ENCODE peak calls at places on chromosomes 13 and 19, in eight cellular contexts. A is endothelial cell; H is AG04450; Y is NCI-H1436; C is fibroblast of lung; U is body of pancreas; I is stimulated activated CD4-positive, alpha-beta T cell treated with anti-CD3 and anti-CD28 coated beads, TNF-alpha, amount 100 ng/mL, for 4 hours; F is NCI-H345. S is an unnamed sample.

GRCh38 chr19:17332677-17333581 is 1.7 kb downstream of the ANO8 start:
- DNase-seq in F (peak), I (no peak), U (peak), A (no peak), Y (peak), H (no peak), C (peak), S (peak)

GRCh38 chr19:3105641-3106508 is 11.7 kb downstream of the GNA11 start:
- DNase-seq in U (no peak), H (no peak), Y (no peak), I (no peak), C (no peak), A (no peak), F (no peak), S (no peak)

GRCh38 chr19:15672580-15673175 is at the start of gene CYP4F12:
- DNase-seq in A (no peak), I (no peak), U (peak), C (no peak), H (no peak), Y (no peak), F (no peak), S (peak)

GRCh38 chr13:27583645-27584044 is 36.7 kb downstream of the LNX2 start:
- DNase-seq in I (no peak), A (no peak), U (no peak), F (no peak), Y (no peak), H (no peak), C (peak), S (no peak)

GRCh38 chr13:66407159-66407558 is 823.0 kb downstream of the PCDH9 start:
- DNase-seq in I (no peak), F (no peak), Y (no peak), U (no peak), A (no peak), C (peak), H (no peak), S (no peak)

GRCh38 chr19:39924389-39924788 is 10.0 kb downstream of the FCGBP start:
- DNase-seq in A (no peak), I (no peak), H (no peak), Y (no peak), F (no peak), U (no peak), C (no peak), S (no peak)

GRCh38 chr19:43759515-43759914 is 4.8 kb upstream of the SMG9 start:
- DNase-seq in I (no peak), Y (peak), H (no peak), U (no peak), A (no peak), F (no peak), C (peak), S (no peak)

GRCh38 chr19:14127929-14128509 is 8.4 kb downstream of the ASF1B start:
- DNase-seq in I (no peak), Y (no peak), A (no peak), H (no peak), U (peak), C (no peak), F (no peak), S (no peak)

GRCh38 chr19:4988770-4989251 is 19.9 kb downstream of the KDM4B start:
- DNase-seq in Y (no peak), F (no peak), I (no peak), A (no peak), C (peak), U (no peak), H (peak), S (no peak)

GRCh38 chr13:28820099-28821051 is at the start of gene MTUS2:
- DNase-seq in A (peak), Y (no peak), H (no peak), F (peak), C (no peak), U (peak), I (peak), S (peak)

GRCh38 chr19:17985037-17985818 is 18.3 kb downstream of the KCNN1 start:
- DNase-seq in C (no peak), A (no peak), F (no peak), U (no peak), I (no peak), H (no peak), Y (no peak), S (no peak)

GRCh38 chr13:46211116-46211515 is 612 bp upstream of the LRRC63 start:
- DNase-seq in H (no peak), C (peak), I (no peak), Y (no peak), U (no peak), F (peak), A (no peak), S (peak)

GRCh38 chr19:23822735-23823134 is 64.0 kb upstream of the ZNF681 start:
- DNase-seq in I (no peak), H (no peak), Y (no peak), U (no peak), A (no peak), F (no peak), C (no peak), S (no peak)

GRCh38 chr13:107331359-107331758 is 763.4 kb upstream of the ARGLU1 start:
- DNase-seq in Y (no peak), A (no peak), H (no peak), U (no peak), F (no peak), I (no peak), C (no peak), S (no peak)

GRCh38 chr19:11090264-11091032 is 1.2 kb downstream of the LDLR start:
- DNase-seq in U (peak), C (peak), F (peak), I (peak), A (peak), H (peak), Y (peak), S (peak)

GRCh38 chr19:35309481-35310279 is 17.7 kb downstream of the MAG start:
- DNase-seq in A (no peak), H (no peak), U (peak), Y (no peak), F (no peak), I (no peak), C (peak), S (no peak)

GRCh38 chr19:5154129-5154798 is 185.4 kb downstream of the KDM4B start:
- DNase-seq in Y (no peak), H (no peak), I (no peak), F (no peak), A (peak), C (no peak), U (peak), S (peak)

GRCh38 chr19:42397315-42398166 is 7.4 kb upstream of the CNFN start:
- DNase-seq in I (no peak), F (no peak), U (no peak), A (no peak), H (no peak), Y (no peak), C (no peak), S (peak)